ENCODE peak calls at places on chromosomes 6 and 20, in nine cellular contexts. Z, Q, L, J, Y, U, K, A and W are unnamed samples.

GRCh38 chr6:131394768-131395432 is 178.1 kb upstream of the ARG1 start:
- DNase-seq in Z (no peak), Q (no peak), L (no peak), J (no peak), Y (no peak), U (no peak), K (no peak), A (no peak), W (no peak)

GRCh38 chr6:119350202-119351004 is 842 bp upstream of the MAN1A1 start:
- DNase-seq in Z (no peak), Q (peak), L (peak), J (peak), Y (no peak), U (peak), K (peak), A (peak), W (no peak)

GRCh38 chr20:50521221-50521642 is 11.0 kb downstream of the PTPN1 start:
- DNase-seq in Z (no peak), Q (no peak), L (no peak), J (no peak), Y (no peak), U (no peak), K (no peak), A (no peak), W (no peak)

GRCh38 chr6:139567095-139567494 is 192.6 kb upstream of the CITED2 start:
- DNase-seq in Z (no peak), Q (no peak), L (peak), J (no peak), Y (no peak), U (no peak), K (no peak), A (peak), W (no peak)

GRCh38 chr6:56608332-56608731 is 34.4 kb downstream of the DST start:
- DNase-seq in Z (no peak), Q (no peak), L (no peak), J (no peak), Y (no peak), U (no peak), K (no peak), A (no peak), W (no peak)

GRCh38 chr20:10510216-10510615 is 75.1 kb downstream of the SLX4IP start:
- DNase-seq in Z (no peak), Q (no peak), L (peak), J (no peak), Y (no peak), U (no peak), K (no peak), A (no peak), W (no peak)

GRCh38 chr6:33945931-33946330 is 142.1 kb upstream of the MLN start:
- DNase-seq in Z (no peak), Q (no peak), L (no peak), J (no peak), Y (no peak), U (no peak), K (no peak), A (no peak), W (no peak)

GRCh38 chr6:626236-626635 is 30.7 kb downstream of the HUS1B start:
- DNase-seq in Z (no peak), Q (no peak), L (peak), J (no peak), Y (no peak), U (no peak), K (no peak), A (peak), W (peak)

GRCh38 chr20:46985241-46985640 is 90.6 kb downstream of the EYA2 start:
- DNase-seq in Z (no peak), Q (no peak), L (no peak), J (no peak), Y (no peak), U (no peak), K (no peak), A (no peak), W (no peak)

GRCh38 chr6:113907107-113907506 is 50.0 kb downstream of the MARCKS start:
- DNase-seq in Z (no peak), Q (no peak), L (no peak), J (no peak), Y (no peak), U (no peak), K (no peak), A (peak), W (no peak)

GRCh38 chr20:54132612-54133433 is 41.0 kb downstream of the CYP24A1 start:
- DNase-seq in Z (no peak), Q (peak), L (peak), J (no peak), Y (no peak), U (peak), K (no peak), A (peak), W (peak)

GRCh38 chr6:78605909-78606446 is 261.4 kb upstream of the IRAK1BP1 start:
- DNase-seq in Z (no peak), Q (peak), L (peak), J (no peak), Y (no peak), U (peak), K (no peak), A (peak), W (no peak)

GRCh38 chr20:57498425-57499400 is 26.2 kb downstream of the CTCFL start:
- DNase-seq in Z (no peak), Q (no peak), L (peak), J (no peak), Y (no peak), U (no peak), K (no peak), A (peak), W (no peak)

GRCh38 chr6:33721529-33721928 is 10.0 kb upstream of the UQCC2 start:
- DNase-seq in Z (no peak), Q (no peak), L (no peak), J (no peak), Y (no peak), U (no peak), K (no peak), A (no peak), W (no peak)

GRCh38 chr6:88166493-88166900 is 350 bp upstream of the CNR1 start:
- DNase-seq in Z (peak), Q (no peak), L (no peak), J (peak), Y (no peak), U (no peak), K (no peak), A (no peak), W (no peak)

GRCh38 chr20:9390441-9390840 is 123.9 kb upstream of the LAMP5 start:
- DNase-seq in Z (no peak), Q (no peak), L (no peak), J (no peak), Y (no peak), U (no peak), K (no peak), A (no peak), W (no peak)

GRCh38 chr6:123962508-123962907 is 158.8 kb downstream of the NKAIN2 start:
- DNase-seq in Z (no peak), Q (no peak), L (no peak), J (no peak), Y (no peak), U (no peak), K (no peak), A (no peak), W (no peak)

GRCh38 chr20:56442381-56443365 is 25.8 kb upstream of the RTF2 start:
- DNase-seq in Z (no peak), Q (no peak), L (peak), J (no peak), Y (no peak), U (no peak), K (no peak), A (no peak), W (no peak)

GRCh38 chr6:41713161-41713649 is 22.2 kb downstream of the TFEB start:
- DNase-seq in Z (no peak), Q (no peak), L (peak), J (no peak), Y (no peak), U (no peak), K (no peak), A (no peak), W (no peak)

GRCh38 chr6:25774120-25774730 is 19.7 kb downstream of the SLC17A4 start:
- DNase-seq in Z (peak), Q (no peak), L (no peak), J (no peak), Y (no peak), U (no peak), K (no peak), A (no peak), W (no peak)

GRCh38 chr6:168017629-168018028 is 20.2 kb downstream of the KIF25 start:
- DNase-seq in Z (no peak), Q (no peak), L (no peak), J (no peak), Y (no peak), U (no peak), K (no peak), A (no peak), W (no peak)

GRCh38 chr6:138307352-138307751 is 70.4 kb upstream of the SMIM28 start:
- DNase-seq in Z (no peak), Q (no peak), L (no peak), J (no peak), Y (no peak), U (no peak), K (no peak), A (no peak), W (no peak)

GRCh38 chr6:63058601-63059000 is 152.7 kb upstream of the FKBP1C start:
- DNase-seq in Z (no peak), Q (no peak), L (no peak), J (no peak), Y (no peak), U (no peak), K (no peak), A (no peak), W (no peak)

GRCh38 chr6:153001767-153002612 is 519 bp downstream of the MTRF1L start:
- DNase-seq in Z (no peak), Q (no peak), L (peak), J (peak), Y (no peak), U (no peak), K (no peak), A (peak), W (no peak)